ENCODE peak calls at places on chromosome 2, in five cellular contexts. U, A, K, O and N are unnamed samples.

GRCh38 chr2:17879137-17879912 is 858 bp downstream of the KCNS3 start:
- DNase-seq in U (peak; percentile 24), A (peak; percentile 96), K (peak; percentile 33), O (peak; percentile 3), N (no peak)

GRCh38 chr2:119644186-119644585 is 34.8 kb upstream of the TMEM177 start:
- DNase-seq in U (no peak), A (no peak), K (peak; percentile 47), O (no peak), N (no peak)

GRCh38 chr2:176885661-176886060 is 326.9 kb upstream of the HNRNPA3 start:
- DNase-seq in U (no peak), A (no peak), K (no peak), O (no peak), N (no peak)

GRCh38 chr2:24875901-24876300 is 44.1 kb downstream of the ADCY3 start:
- DNase-seq in U (no peak), A (no peak), K (no peak), O (no peak), N (no peak)

GRCh38 chr2:103161456-103162289 is 399.8 kb downstream of the TMEM182 start:
- DNase-seq in U (no peak), A (peak; percentile 84), K (peak; percentile 30), O (peak; percentile 17), N (no peak)

GRCh38 chr2:47011264-47011663 is 95.7 kb upstream of the MCFD2 start:
- DNase-seq in U (no peak), A (no peak), K (no peak), O (no peak), N (no peak)

GRCh38 chr2:26462100-26462499 is 15.8 kb downstream of the OTOF start:
- DNase-seq in U (no peak), A (no peak), K (no peak), O (no peak), N (no peak)

GRCh38 chr2:9738062-9738717 is 105.1 kb upstream of the TAF1B start:
- DNase-seq in U (no peak), A (no peak), K (no peak), O (no peak), N (no peak)

GRCh38 chr2:232329716-232330067 is 48.9 kb upstream of the ALPP start:
- DNase-seq in U (no peak), A (no peak), K (no peak), O (no peak), N (no peak)
- TF ChIP-seq CTCF in U (no peak), A (no peak), K (no peak), O (no peak), N (no peak)

DNA sequence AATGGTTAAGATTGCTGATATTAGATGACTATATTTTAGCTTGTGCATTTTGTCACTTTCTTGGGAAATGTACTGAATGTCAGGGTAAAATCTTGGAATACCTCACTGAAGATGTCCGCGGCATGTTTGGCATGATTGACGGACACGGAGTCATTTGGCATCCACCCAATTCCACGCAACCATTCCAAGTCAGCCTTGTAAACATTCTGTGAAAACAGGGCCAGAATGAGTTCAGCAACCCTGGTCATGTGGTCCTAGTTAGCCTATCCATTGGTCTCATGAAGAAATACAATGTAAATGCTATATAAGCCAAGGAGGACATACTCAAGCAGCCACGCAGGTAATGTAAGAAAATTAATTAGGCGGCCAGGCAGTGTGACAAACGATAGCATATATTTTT is 159.5 kb downstream of the RIF1 start:
- DNase-seq in U (no peak), A (no peak), K (no peak), O (no peak), N (no peak)
- TF ChIP-seq CTCF in U (no peak), A (no peak), K (no peak), O (no peak), N (no peak)

DNA sequence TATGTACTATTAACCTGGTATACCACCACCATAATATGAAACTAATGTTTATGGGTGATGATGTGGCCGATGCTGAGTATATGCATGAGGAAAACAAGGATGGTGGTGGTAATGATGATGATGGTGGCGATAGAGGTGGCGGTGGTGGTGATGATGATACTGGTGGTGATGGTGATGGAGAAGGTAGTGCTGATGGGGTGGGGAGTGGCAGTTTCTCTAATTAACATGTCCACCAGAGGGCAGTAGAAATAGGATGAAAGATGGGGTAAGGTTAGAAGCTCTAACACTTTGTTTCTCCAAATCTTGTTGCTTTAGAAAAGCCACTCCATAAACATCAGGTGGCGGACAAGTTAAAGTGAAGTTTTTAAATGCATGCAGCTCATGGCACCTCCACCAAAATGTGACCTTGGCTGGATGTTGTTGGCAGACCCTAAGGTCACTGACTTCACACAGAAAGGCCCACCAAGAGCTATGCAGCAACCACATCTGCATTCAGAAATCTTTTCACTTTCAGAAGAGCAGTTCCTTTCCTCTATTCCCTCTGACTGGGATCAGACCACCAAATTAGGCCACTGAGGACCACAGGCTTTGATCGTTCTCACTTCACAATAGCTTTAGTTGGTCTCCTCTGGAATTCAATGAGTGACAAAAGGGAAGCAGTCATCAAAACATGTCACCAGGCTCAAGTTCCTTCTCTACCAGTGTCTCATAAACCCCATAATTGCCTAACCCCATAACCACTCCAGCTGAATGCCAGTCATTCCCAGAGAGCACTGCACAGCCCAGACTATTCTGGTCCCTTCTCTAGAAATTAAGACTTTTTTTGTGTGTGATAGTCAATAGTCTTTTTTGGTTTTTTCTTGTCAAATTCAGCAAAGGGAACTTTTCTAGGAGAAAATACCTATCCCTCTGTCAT is 7.5 kb upstream of the BCL11A start:
- DNase-seq in U (no peak), A (peak; percentile 80), K (no peak), O (peak; percentile 20), N (no peak)
- TF ChIP-seq CTCF in U (peak; percentile 47), A (peak; percentile 67), K (peak; percentile 56), O (no peak), N (peak; percentile 53)

GRCh38 chr2:139940701-139941100 is 1160.5 kb upstream of the NXPH2 start:
- DNase-seq in U (no peak), A (no peak), K (no peak), O (no peak), N (no peak)

GRCh38 chr2:139949242-139949972 is 1169.2 kb upstream of the NXPH2 start:
- DNase-seq in U (no peak), A (no peak), K (no peak), O (no peak), N (no peak)

GRCh38 chr2:139946690-139947089 is 1166.5 kb upstream of the NXPH2 start:
- DNase-seq in U (no peak), A (peak; percentile 47), K (no peak), O (no peak), N (no peak)
- TF ChIP-seq CTCF in U (no peak), A (peak; percentile 70), K (no peak), O (no peak), N (no peak)

DNA sequence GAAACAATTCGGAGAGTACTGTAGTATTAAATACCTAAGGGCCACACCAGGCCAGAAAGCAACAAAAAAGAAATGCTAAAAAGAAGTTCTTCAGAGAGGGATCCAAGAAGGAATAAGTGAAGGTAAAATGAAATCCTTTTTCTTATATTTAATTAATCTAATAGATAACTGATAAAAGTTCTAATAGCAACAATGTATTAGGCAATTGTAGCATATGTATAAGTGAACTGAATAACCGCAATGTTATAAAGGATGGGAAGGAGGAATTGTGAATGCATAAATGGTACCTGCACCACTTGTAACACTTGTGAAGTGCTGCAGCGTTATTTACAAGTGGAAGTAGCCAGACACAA is 21.8 kb downstream of the TMSB10 start:
- DNase-seq in U (no peak), A (no peak), K (no peak), O (no peak), N (no peak)
- TF ChIP-seq CTCF in U (peak; percentile 56), A (no peak), K (no peak), O (no peak), N (no peak)

DNA sequence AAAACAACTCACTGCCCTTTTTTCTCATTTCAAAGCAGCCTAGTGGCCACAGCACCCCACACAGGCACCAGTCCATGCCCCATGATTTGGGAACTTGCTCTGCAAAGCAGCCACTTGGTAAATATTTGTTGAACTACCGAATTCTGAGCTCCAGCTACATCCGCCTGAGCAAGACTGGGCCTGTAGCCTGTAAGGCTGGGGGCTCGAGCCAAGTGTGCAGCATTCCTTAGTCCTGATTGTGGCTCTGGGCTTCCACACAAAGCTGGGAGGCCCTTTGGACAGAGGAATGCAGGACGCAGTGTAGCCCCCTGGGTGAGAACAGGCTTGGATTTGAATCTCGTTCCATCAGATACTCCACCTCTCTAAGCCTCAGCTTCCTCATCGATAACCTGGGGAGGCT is 88.4 kb downstream of the ACTR2 start:
- DNase-seq in U (no peak), A (no peak), K (peak; percentile 86), O (no peak), N (no peak)
- TF ChIP-seq CTCF in U (no peak), A (no peak), K (no peak), O (no peak), N (no peak)

GRCh38 chr2:234497592-234498023 is 727 bp upstream of the ARL4C start:
- DNase-seq in U (no peak), A (peak; percentile 53), K (no peak), O (no peak), N (no peak)
- TF ChIP-seq CTCF in U (no peak), A (no peak), K (no peak), O (no peak), N (no peak)

GRCh38 chr2:170525566-170525900 is 189.6 kb upstream of the SP5 start:
- DNase-seq in U (no peak), A (no peak), K (peak; percentile 94), O (no peak), N (peak; percentile 86)

GRCh38 chr2:170531876-170532275 is 183.3 kb upstream of the SP5 start:
- DNase-seq in U (no peak), A (no peak), K (no peak), O (no peak), N (no peak)

GRCh38 chr2:170530803-170531564 is 184.2 kb upstream of the SP5 start:
- DNase-seq in U (no peak), A (no peak), K (no peak), O (no peak), N (no peak)

GRCh38 chr2:170533156-170533555 is 182.0 kb upstream of the SP5 start:
- DNase-seq in U (no peak), A (no peak), K (no peak), O (no peak), N (no peak)

GRCh38 chr2:170530284-170530745 is 184.8 kb upstream of the SP5 start:
- DNase-seq in U (no peak), A (peak; percentile 61), K (peak; percentile 34), O (no peak), N (peak; percentile 28)
- TF ChIP-seq CTCF in U (no peak), A (no peak), K (no peak), O (no peak), N (no peak)